ENCODE peak calls at places on chromosomes 7 and 10, in four cellular contexts. One of them, this sample, is unnamed.

GRCh38 chr7:139614886-139615285 is 91.4 kb downstream of the CLEC2L start:
- DNase-seq in H1: no peak
- DNase-seq in IMR-90: no peak
- DNase-seq in tibial nerve: no peak
- DNase-seq in this sample: no peak

GRCh38 chr7:53458636-53459035 is 423.2 kb downstream of the POM121L12 start:
- DNase-seq in tibial nerve: no peak
- DNase-seq in H1: no peak
- DNase-seq in IMR-90: no peak
- DNase-seq in this sample: no peak

GRCh38 chr7:134954197-134955082 is 31.9 kb upstream of the AGBL3 start:
- DNase-seq in tibial nerve: no peak
- DNase-seq in IMR-90: peak
- DNase-seq in H1: no peak
- DNase-seq in this sample: no peak

GRCh38 chr7:128056901-128057300 is 25.7 kb upstream of the LRRC4 start:
- DNase-seq in H1: no peak
- DNase-seq in tibial nerve: no peak
- DNase-seq in IMR-90: peak
- DNase-seq in this sample: no peak

GRCh38 chr10:65518379-65518778 is 1407.5 kb upstream of the LRRTM3 start:
- DNase-seq in H1: no peak
- DNase-seq in tibial nerve: no peak
- DNase-seq in IMR-90: no peak
- DNase-seq in this sample: no peak

GRCh38 chr7:78020131-78020873 is 221.7 kb downstream of the PHTF2 start:
- DNase-seq in IMR-90: peak
- DNase-seq in tibial nerve: peak
- DNase-seq in H1: peak
- DNase-seq in this sample: no peak

GRCh38 chr7:44108768-44109750 is 4.9 kb downstream of the AEBP1 start:
- DNase-seq in tibial nerve: no peak
- DNase-seq in IMR-90: no peak
- DNase-seq in H1: no peak
- DNase-seq in this sample: no peak

GRCh38 chr10:131474426-131474825 is 162.9 kb upstream of the TCERG1L start:
- DNase-seq in tibial nerve: no peak
- DNase-seq in H1: no peak
- DNase-seq in IMR-90: no peak
- DNase-seq in this sample: no peak

GRCh38 chr7:67955061-67955460 is 958.4 kb downstream of the TYW1 start:
- DNase-seq in H1: no peak
- DNase-seq in tibial nerve: no peak
- DNase-seq in IMR-90: no peak
- DNase-seq in this sample: no peak

GRCh38 chr7:148883233-148884048 is 650 bp downstream of the EZH2 start:
- DNase-seq in IMR-90: no peak
- DNase-seq in tibial nerve: peak
- DNase-seq in H1: peak
- DNase-seq in this sample: peak

GRCh38 chr7:38318803-38319416 is 45.5 kb upstream of the TARP start:
- DNase-seq in IMR-90: peak
- DNase-seq in tibial nerve: peak
- DNase-seq in H1: no peak
- DNase-seq in this sample: no peak

GRCh38 chr10:72954596-72955569 is at the start of gene PLA2G12B:
- DNase-seq in tibial nerve: no peak
- DNase-seq in IMR-90: no peak
- DNase-seq in H1: no peak
- DNase-seq in this sample: no peak

GRCh38 chr10:6409982-6410694 is 169.9 kb downstream of the PRKCQ start:
- DNase-seq in H1: no peak
- DNase-seq in IMR-90: peak
- DNase-seq in tibial nerve: no peak
- DNase-seq in this sample: peak

GRCh38 chr10:22765660-22766547 is 51.5 kb upstream of the PIP4K2A start:
- DNase-seq in H1: no peak
- DNase-seq in tibial nerve: no peak
- DNase-seq in IMR-90: no peak
- DNase-seq in this sample: no peak

GRCh38 chr10:121069061-121069850 is 218.1 kb downstream of the WDR11 start:
- DNase-seq in IMR-90: no peak
- DNase-seq in H1: no peak
- DNase-seq in tibial nerve: no peak
- DNase-seq in this sample: no peak

GRCh38 chr10:62554632-62555199 is 180.5 kb downstream of the ZNF365 start:
- DNase-seq in tibial nerve: no peak
- DNase-seq in H1: no peak
- DNase-seq in IMR-90: peak
- DNase-seq in this sample: no peak
- TF ChIP-seq CTCF in tibial nerve: no peak
- TF ChIP-seq CTCF in H1: peak
- TF ChIP-seq CTCF in IMR-90: peak
- TF ChIP-seq CTCF in this sample: peak

GRCh38 chr10:102678842-102679289 is 34.6 kb downstream of the TRIM8 start:
- DNase-seq in IMR-90: peak
- DNase-seq in H1: peak
- DNase-seq in tibial nerve: peak
- DNase-seq in this sample: no peak
- TF ChIP-seq CTCF in IMR-90: peak
- TF ChIP-seq CTCF in H1: peak
- TF ChIP-seq CTCF in tibial nerve: peak
- TF ChIP-seq CTCF in this sample: peak

GRCh38 chr7:26073041-26073440 is 79.0 kb upstream of the NFE2L3 start:
- DNase-seq in tibial nerve: no peak
- DNase-seq in H1: no peak
- DNase-seq in IMR-90: no peak
- DNase-seq in this sample: no peak

GRCh38 chr7:26083113-26083512 is 68.9 kb upstream of the NFE2L3 start:
- DNase-seq in H1: no peak
- DNase-seq in tibial nerve: no peak
- DNase-seq in IMR-90: no peak
- DNase-seq in this sample: no peak

GRCh38 chr7:26074919-26075318 is 77.1 kb upstream of the NFE2L3 start:
- DNase-seq in tibial nerve: no peak
- DNase-seq in IMR-90: no peak
- DNase-seq in H1: no peak
- DNase-seq in this sample: no peak

GRCh38 chr7:26081627-26082026 is 70.4 kb upstream of the NFE2L3 start:
- DNase-seq in H1: no peak
- DNase-seq in tibial nerve: no peak
- DNase-seq in IMR-90: no peak
- DNase-seq in this sample: no peak

GRCh38 chr7:26078437-26079362 is 73.3 kb upstream of the NFE2L3 start:
- DNase-seq in IMR-90: no peak
- DNase-seq in H1: peak
- DNase-seq in tibial nerve: peak
- DNase-seq in this sample: peak
- TF ChIP-seq CTCF in IMR-90: peak
- TF ChIP-seq CTCF in H1: peak
- TF ChIP-seq CTCF in tibial nerve: peak
- TF ChIP-seq CTCF in this sample: peak

DNA sequence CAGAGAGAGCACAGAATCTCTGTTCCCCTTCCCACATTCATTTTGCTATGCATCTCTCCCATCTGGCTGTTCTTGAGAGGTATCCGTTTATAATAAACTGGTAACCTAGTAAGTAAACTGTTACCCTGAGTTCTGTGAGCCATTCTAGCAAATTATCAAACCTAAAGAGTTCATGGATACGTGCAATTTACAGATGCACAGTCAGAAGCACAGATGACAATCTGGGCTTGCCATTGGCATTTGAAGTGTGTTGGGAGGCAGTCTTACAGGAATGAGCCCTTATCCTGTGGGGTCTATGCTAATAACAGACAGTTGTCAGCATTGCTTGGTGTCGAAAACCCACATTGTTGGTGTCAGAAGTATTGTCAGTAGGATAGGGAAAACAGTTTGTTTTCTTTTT is 151.8 kb downstream of the CFTR start:
- DNase-seq in tibial nerve: no peak
- DNase-seq in IMR-90: no peak
- DNase-seq in H1: no peak
- DNase-seq in this sample: no peak
- TF ChIP-seq CTCF in tibial nerve: no peak
- TF ChIP-seq CTCF in IMR-90: no peak
- TF ChIP-seq CTCF in H1: no peak
- TF ChIP-seq CTCF in this sample: no peak

GRCh38 chr7:4849390-4849789 is 12.4 kb downstream of the PAPOLB start:
- DNase-seq in IMR-90: peak
- DNase-seq in tibial nerve: peak
- DNase-seq in H1: no peak
- DNase-seq in this sample: no peak
- TF ChIP-seq CTCF in IMR-90: peak
- TF ChIP-seq CTCF in tibial nerve: peak
- TF ChIP-seq CTCF in H1: no peak
- TF ChIP-seq CTCF in this sample: peak

DNA sequence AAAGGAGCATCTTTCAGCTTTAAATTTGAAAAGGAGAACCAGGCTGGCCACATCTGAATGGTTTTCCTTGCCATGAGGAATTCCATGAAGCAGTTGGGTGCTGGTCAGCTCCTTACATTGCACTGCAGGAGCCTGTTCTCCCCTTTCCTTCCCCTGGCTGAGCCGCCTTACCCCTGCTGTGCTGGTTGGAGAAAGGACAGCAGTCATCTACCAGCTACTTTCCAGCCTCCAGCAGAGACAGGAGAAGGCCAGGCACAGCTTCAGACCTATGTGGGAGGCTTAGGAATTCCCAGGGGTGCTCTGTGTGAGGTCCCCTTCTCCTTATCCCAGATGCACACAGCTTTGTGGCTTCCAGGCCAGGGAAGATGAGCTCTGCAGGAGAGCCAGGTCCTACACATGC is 4.7 kb downstream of the C10orf71 start:
- DNase-seq in H1: no peak
- DNase-seq in tibial nerve: no peak
- DNase-seq in IMR-90: no peak
- DNase-seq in this sample: no peak
- TF ChIP-seq CTCF in H1: no peak
- TF ChIP-seq CTCF in tibial nerve: no peak
- TF ChIP-seq CTCF in IMR-90: no peak
- TF ChIP-seq CTCF in this sample: no peak

DNA sequence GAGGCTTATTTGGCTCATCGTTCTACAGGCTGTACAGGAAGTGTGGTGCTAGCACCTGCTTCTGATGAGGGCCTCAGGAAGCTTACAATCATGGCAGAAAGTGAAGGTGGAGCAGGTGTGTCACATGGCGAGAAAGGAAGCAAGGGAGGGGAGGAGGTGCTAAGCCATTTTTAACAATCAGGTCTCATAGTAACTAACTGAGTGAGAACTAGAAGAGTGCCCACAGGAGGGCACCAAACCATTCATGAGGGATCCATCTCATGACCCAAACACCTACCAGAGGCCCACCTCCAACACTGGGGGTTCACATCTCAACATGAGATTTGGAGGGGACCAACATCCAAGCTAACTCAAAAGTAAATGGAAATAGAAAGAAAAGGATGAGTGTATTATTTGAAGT is 78.1 kb downstream of the CXCL12 start:
- DNase-seq in H1: no peak
- DNase-seq in IMR-90: no peak
- DNase-seq in tibial nerve: no peak
- DNase-seq in this sample: no peak
- TF ChIP-seq CTCF in H1: peak
- TF ChIP-seq CTCF in IMR-90: peak
- TF ChIP-seq CTCF in tibial nerve: no peak
- TF ChIP-seq CTCF in this sample: no peak

GRCh38 chr7:121078701-121079227 is 90.3 kb downstream of the CPED1 start:
- DNase-seq in tibial nerve: no peak
- DNase-seq in IMR-90: no peak
- DNase-seq in H1: no peak
- DNase-seq in this sample: no peak

GRCh38 chr7:121081327-121081936 is 92.9 kb downstream of the CPED1 start:
- DNase-seq in H1: no peak
- DNase-seq in IMR-90: peak
- DNase-seq in tibial nerve: peak
- DNase-seq in this sample: no peak

GRCh38 chr7:121080913-121081326 is 92.4 kb downstream of the CPED1 start:
- DNase-seq in tibial nerve: no peak
- DNase-seq in H1: no peak
- DNase-seq in IMR-90: no peak
- DNase-seq in this sample: no peak

GRCh38 chr7:121080257-121080912 is 91.9 kb downstream of the CPED1 start:
- DNase-seq in H1: no peak
- DNase-seq in IMR-90: no peak
- DNase-seq in tibial nerve: no peak
- DNase-seq in this sample: no peak

DNA sequence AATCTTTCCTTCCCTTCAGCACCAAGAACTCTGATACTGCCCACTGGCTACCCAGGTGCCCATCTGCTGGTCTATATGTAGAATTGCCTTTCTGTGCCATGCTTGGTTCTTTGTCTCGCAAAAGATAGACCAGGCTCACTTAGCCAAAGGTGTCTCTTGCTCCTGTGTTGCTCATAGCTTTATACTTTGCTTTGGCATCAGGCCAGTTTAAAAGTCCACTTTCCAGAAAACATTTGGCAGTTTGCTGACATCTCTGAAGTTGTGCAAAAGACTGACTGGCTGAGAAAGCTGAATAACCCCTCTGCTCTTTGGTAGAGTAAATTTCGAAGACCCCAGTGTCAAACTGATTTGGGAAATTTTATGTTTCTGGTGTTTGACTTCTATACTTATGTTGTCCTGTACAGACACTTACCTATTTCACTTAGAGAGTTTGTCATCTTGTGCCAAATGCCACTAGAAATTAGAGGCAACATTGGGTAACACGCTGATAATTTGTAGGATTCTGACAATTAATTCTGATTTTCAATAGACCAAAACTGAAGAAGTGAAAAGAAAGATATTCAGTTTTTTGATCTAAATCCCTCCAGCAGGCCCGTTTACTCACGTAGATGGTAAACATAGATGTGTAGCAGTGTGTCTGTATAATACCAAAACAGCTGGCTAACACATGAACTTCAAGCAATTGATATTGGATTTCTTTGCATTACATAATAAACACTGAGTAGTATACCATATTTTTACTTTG is 91.1 kb downstream of the CPED1 start:
- DNase-seq in tibial nerve: no peak
- DNase-seq in H1: no peak
- DNase-seq in IMR-90: peak
- DNase-seq in this sample: no peak
- TF ChIP-seq CTCF in tibial nerve: no peak
- TF ChIP-seq CTCF in H1: no peak
- TF ChIP-seq CTCF in IMR-90: peak
- TF ChIP-seq CTCF in this sample: no peak